ENCODE peak calls at places on chromosome 17, in six cellular contexts. G is stimulated activated CD8-positive, alpha-beta memory T cell treated with anti-CD3 and anti-CD28 coated beads, Interleukin-7, amount 100 ng/mL, for 24 hours; R is hippocampal formation; N is HTR-8/SVneo; S is A549; F is NCI-H1105 treated with DMSO at 0.1 percent for 48 hours. A is an unnamed sample.

GRCh38 chr17:8572767-8573166 is 57.8 kb downstream of the MYH10 start:
- DNase-seq in G (no peak), R (no peak), N (no peak), S (no peak), F (no peak), A (no peak)

GRCh38 chr17:37465058-37465616 is 24.6 kb upstream of the DUSP14 start:
- DNase-seq in G (no peak), R (no peak), N (peak; percentile 88), S (no peak), F (no peak), A (no peak)

GRCh38 chr17:82489851-82490511 is 29.6 kb upstream of the FOXK2 start:
- DNase-seq in G (no peak), R (no peak), N (no peak), S (no peak), F (no peak), A (no peak)

GRCh38 chr17:81378941-81379511 is 16.2 kb upstream of the BAHCC1 start:
- DNase-seq in G (no peak), R (no peak), N (no peak), S (no peak), F (no peak), A (no peak)

GRCh38 chr17:75908201-75908600 is 3.5 kb upstream of the MRPL38 start:
- DNase-seq in G (no peak), R (no peak), N (no peak), S (no peak), F (peak; percentile 75), A (no peak)

GRCh38 chr17:56866496-56866895 is 32.5 kb downstream of the DGKE start:
- DNase-seq in G (no peak), R (no peak), N (no peak), S (peak; percentile 26), F (no peak), A (no peak)

GRCh38 chr17:48241131-48241591 is 133.6 kb downstream of the SNX11 start:
- DNase-seq in G (no peak), R (no peak), N (peak; percentile 65), S (peak; percentile 90), F (no peak), A (no peak)

GRCh38 chr17:1005361-1005946 is 8.5 kb downstream of the TIMM22 start:
- DNase-seq in G (no peak), R (peak; percentile 75), N (no peak), S (no peak), F (peak; percentile 68), A (no peak)

GRCh38 chr17:10614536-10615155 is 42.5 kb downstream of the MYH3 start:
- DNase-seq in G (no peak), R (no peak), N (peak; percentile 57), S (peak; percentile 61), F (peak; percentile 29), A (peak; percentile 27)

GRCh38 chr17:75240394-75241142 is 20.8 kb downstream of the GGA3 start:
- DNase-seq in G (no peak), R (no peak), N (peak; percentile 41), S (peak; percentile 77), F (peak; percentile 89), A (peak; percentile 73)

GRCh38 chr17:38341035-38341721 is 2.6 kb downstream of the GPR179 start:
- DNase-seq in G (no peak), R (peak; percentile 73), N (no peak), S (no peak), F (peak; percentile 70), A (no peak)

GRCh38 chr17:81371910-81372760 is 23.1 kb upstream of the BAHCC1 start:
- DNase-seq in G (no peak), R (no peak), N (peak; percentile 68), S (peak; percentile 77), F (no peak), A (no peak)

GRCh38 chr17:21177401-21177800 is 36.6 kb downstream of the TMEM11 start:
- DNase-seq in G (no peak), R (no peak), N (no peak), S (no peak), F (no peak), A (no peak)

GRCh38 chr17:7992516-7992915 is 9.9 kb upstream of the GUCY2D start:
- DNase-seq in G (no peak), R (no peak), N (no peak), S (no peak), F (no peak), A (no peak)

GRCh38 chr17:68456529-68457167 is 648 bp downstream of the WIPI1 start:
- DNase-seq in G (no peak), R (peak; percentile 60), N (peak; percentile 89), S (peak; percentile 84), F (peak; percentile 51), A (peak; percentile 41)

A was measured in 8988T.